ENCODE peak calls at places on chromosomes 13 and 19, in six cellular contexts. I is neural crest cell, F is body of pancreas, N is natural killer cell, B is transverse colon, P is heart right ventricle. X is an unnamed sample.
A peak's percentile ranks its signal among the peaks of the same experiment; 100 is the strongest.

GRCh38 chr13:77492982-77493381 is 42.5 kb upstream of the SCEL start:
- DNase-seq in I (no peak), F (no peak), N (no peak), B (no peak), P (no peak), X (peak; percentile 7)

GRCh38 chr13:31674056-31674455 is 65.3 kb upstream of the RXFP2 start:
- DNase-seq in I (no peak), F (no peak), N (no peak), B (no peak), P (no peak), X (no peak)

GRCh38 chr13:80037505-80037888 is 303.4 kb downstream of the SPRY2 start:
- DNase-seq in I (no peak), F (no peak), N (no peak), B (no peak), P (no peak), X (no peak)

GRCh38 chr13:29758591-29759114 is 91.8 kb downstream of the UBL3 start:
- DNase-seq in I (no peak), F (no peak), N (peak; percentile 37), B (peak; percentile 70), P (no peak), X (peak; percentile 34)

GRCh38 chr13:108005231-108005630 is 210.1 kb downstream of the LIG4 start:
- DNase-seq in I (no peak), F (no peak), N (no peak), B (no peak), P (no peak), X (no peak)

GRCh38 chr13:51453959-51454703 is 1.3 kb upstream of the INTS6 start:
- DNase-seq in I (no peak), F (peak; percentile 49), N (no peak), B (peak; percentile 33), P (peak; percentile 29), X (no peak)

GRCh38 chr19:16895467-16896097 is 6.8 kb downstream of the F2RL3 start:
- DNase-seq in I (no peak), F (no peak), N (no peak), B (no peak), P (no peak), X (no peak)

GRCh38 chr13:44763604-44764311 is 187.6 kb upstream of the TSC22D1 start:
- DNase-seq in I (peak; percentile 7), F (peak; percentile 68), N (no peak), B (peak; percentile 41), P (peak; percentile 16), X (peak; percentile 47)

GRCh38 chr13:96460571-96460970 is 370.7 kb downstream of the HS6ST3 start:
- DNase-seq in I (no peak), F (no peak), N (no peak), B (no peak), P (peak; percentile 4), X (no peak)

GRCh38 chr13:43304945-43305344 is 281.6 kb downstream of the DNAJC15 start:
- DNase-seq in I (no peak), F (no peak), N (no peak), B (no peak), P (no peak), X (no peak)
- TF ChIP-seq CTCF in I (no peak), F (no peak), N (no peak), B (no peak), P (no peak), X (no peak)

GRCh38 chr19:5586300-5587070 is 18.7 kb upstream of the TINCR start:
- DNase-seq in I (no peak), F (no peak), N (no peak), B (no peak), P (no peak), X (no peak)

GRCh38 chr19:5588906-5589676 is 21.3 kb upstream of the TINCR start:
- DNase-seq in I (no peak), F (no peak), N (no peak), B (no peak), P (no peak), X (no peak)

GRCh38 chr19:5588441-5588840 is 20.7 kb upstream of the TINCR start:
- DNase-seq in I (no peak), F (no peak), N (no peak), B (no peak), P (no peak), X (no peak)

GRCh38 chr19:5587071-5587455 is 19.3 kb upstream of the TINCR start:
- DNase-seq in I (no peak), F (no peak), N (no peak), B (no peak), P (no peak), X (no peak)

DNA sequence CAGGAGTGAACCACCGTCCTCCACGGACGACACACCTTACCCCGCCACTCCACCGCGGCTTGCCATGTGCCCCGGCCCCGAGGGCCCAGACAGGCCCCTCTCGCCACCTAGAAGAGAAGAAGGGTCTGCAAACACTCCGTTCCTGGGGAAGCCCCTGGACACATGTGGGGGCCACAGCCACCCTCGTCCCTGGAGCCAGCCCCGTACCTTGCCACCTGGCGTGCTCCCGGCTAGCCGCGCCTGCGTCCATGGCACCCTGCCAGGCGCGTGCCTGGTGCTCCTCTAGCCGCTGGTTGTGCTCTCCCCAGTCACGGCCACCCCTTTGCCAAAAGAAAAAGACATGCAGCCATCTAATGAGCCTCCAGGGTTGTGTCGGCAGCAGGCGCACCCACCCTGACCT is 19.9 kb upstream of the TINCR start:
- DNase-seq in I (no peak), F (no peak), N (no peak), B (no peak), P (no peak), X (no peak)
- TF ChIP-seq CTCF in I (no peak), F (no peak), N (no peak), B (no peak), P (no peak), X (no peak)

GRCh38 chr13:111153977-111154332 is 38.8 kb downstream of the ARHGEF7 start:
- DNase-seq in I (no peak), F (no peak), N (peak; percentile 59), B (peak; percentile 62), P (no peak), X (peak; percentile 33)
- TF ChIP-seq CTCF in I (no peak), F (peak; percentile 5), N (no peak), B (peak; percentile 22), P (peak; percentile 32), X (no peak)

DNA sequence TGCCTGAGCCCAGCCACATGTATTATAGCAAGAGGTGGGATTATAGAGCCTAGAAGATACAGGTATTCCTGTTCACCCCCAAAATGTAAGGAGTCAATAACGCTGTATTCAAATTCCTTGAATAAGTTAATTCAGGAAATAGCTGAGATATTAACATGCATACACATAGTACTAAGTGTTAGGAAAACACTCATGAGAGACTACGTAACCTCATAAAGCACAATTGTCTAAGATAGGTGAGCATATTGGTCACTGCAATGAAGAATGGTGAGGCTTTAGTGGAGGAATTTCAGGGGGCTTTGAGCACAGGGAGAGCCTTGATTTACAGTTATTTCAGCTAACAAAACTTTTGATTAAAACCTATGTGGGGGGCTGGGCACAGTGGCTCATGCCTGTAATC is 161.6 kb downstream of the LMO7 start:
- DNase-seq in I (no peak), F (no peak), N (no peak), B (no peak), P (no peak), X (no peak)
- TF ChIP-seq CTCF in I (no peak), F (no peak), N (no peak), B (no peak), P (no peak), X (no peak)

X was measured in Calu3.